ENCODE peak calls at places on chromosomes 5 and 9, in nine cellular contexts. X, H, C, M, W, G, E, I and N are unnamed samples.

GRCh38 chr9:135939351-135940265 is 21.6 kb downstream of the UBAC1 start:
- DNase-seq in X (no peak), H (no peak), C (no peak), M (no peak), W (peak), G (no peak), E (peak), I (no peak), N (no peak)

GRCh38 chr9:102072061-102072764 is 333.8 kb upstream of the GRIN3A start:
- DNase-seq in X (no peak), H (no peak), C (no peak), M (no peak), W (no peak), G (no peak), E (no peak), I (no peak), N (no peak)

GRCh38 chr5:58816181-58816731 is 233.4 kb downstream of the RAB3C start:
- DNase-seq in X (no peak), H (no peak), C (no peak), M (no peak), W (no peak), G (no peak), E (no peak), I (no peak), N (no peak)

GRCh38 chr9:113772121-113772885 is 103.8 kb upstream of the ZNF618 start:
- DNase-seq in X (no peak), H (peak), C (no peak), M (peak), W (no peak), G (no peak), E (no peak), I (no peak), N (no peak)

GRCh38 chr9:120018550-120018949 is 561.4 kb downstream of the CDK5RAP2 start:
- DNase-seq in X (no peak), H (no peak), C (peak), M (no peak), W (no peak), G (no peak), E (no peak), I (no peak), N (no peak)

GRCh38 chr5:158952951-158953350 is 146.8 kb downstream of the EBF1 start:
- DNase-seq in X (no peak), H (no peak), C (no peak), M (no peak), W (no peak), G (no peak), E (no peak), I (no peak), N (no peak)

GRCh38 chr5:165579911-165580310 is 2074.5 kb downstream of the MAT2B start:
- DNase-seq in X (no peak), H (peak), C (no peak), M (peak), W (no peak), G (no peak), E (no peak), I (no peak), N (no peak)

GRCh38 chr9:118331622-118332045 is 627.4 kb downstream of the TLR4 start:
- DNase-seq in X (no peak), H (peak), C (no peak), M (peak), W (no peak), G (no peak), E (no peak), I (no peak), N (no peak)

GRCh38 chr9:784202-784601 is 57.3 kb upstream of the DMRT1 start:
- DNase-seq in X (no peak), H (no peak), C (no peak), M (no peak), W (no peak), G (no peak), E (no peak), I (no peak), N (no peak)

GRCh38 chr9:306907-307306 is 92.2 kb downstream of the DOCK8 start:
- DNase-seq in X (peak), H (no peak), C (no peak), M (no peak), W (peak), G (no peak), E (peak), I (peak), N (no peak)

GRCh38 chr5:131067596-131067995 is 97.5 kb downstream of the HINT1 start:
- DNase-seq in X (no peak), H (no peak), C (no peak), M (no peak), W (no peak), G (no peak), E (no peak), I (no peak), N (no peak)

GRCh38 chr9:85960688-85961093 is 19.7 kb downstream of the NAA35 start:
- DNase-seq in X (no peak), H (no peak), C (peak), M (no peak), W (no peak), G (no peak), E (no peak), I (no peak), N (no peak)

GRCh38 chr9:74431467-74431866 is 65.7 kb upstream of the RORB start:
- DNase-seq in X (no peak), H (no peak), C (no peak), M (no peak), W (no peak), G (no peak), E (no peak), I (no peak), N (no peak)

GRCh38 chr5:54644226-54644625 is 126.7 kb downstream of the SNX18 start:
- DNase-seq in X (no peak), H (peak), C (no peak), M (peak), W (no peak), G (no peak), E (no peak), I (no peak), N (no peak)

GRCh38 chr5:129962506-129962905 is 58.2 kb downstream of the CHSY3 start:
- DNase-seq in X (no peak), H (no peak), C (no peak), M (no peak), W (no peak), G (no peak), E (no peak), I (no peak), N (no peak)

GRCh38 chr5:164233796-164234195 is 728.4 kb downstream of the MAT2B start:
- DNase-seq in X (no peak), H (peak), C (no peak), M (no peak), W (no peak), G (no peak), E (no peak), I (no peak), N (no peak)

GRCh38 chr5:96963267-96963666 is 27.4 kb downstream of the LNPEP start:
- DNase-seq in X (no peak), H (peak), C (peak), M (peak), W (no peak), G (no peak), E (no peak), I (no peak), N (no peak)